ENCODE peak calls at places on chromosomes 4 and X, in seven cellular contexts. One of them, this sample, is unnamed.

GRCh38 chrX:21838937-21839333 is 482 bp upstream of the MBTPS2 start:
- DNase-seq in cardiac muscle cell: peak
- DNase-seq in pancreas: no peak
- DNase-seq in epithelial cell of esophagus: peak
- DNase-seq in colonic mucosa: no peak
- DNase-seq in cardiac fibroblast: peak
- DNase-seq in thoracic aorta: no peak
- DNase-seq in this sample: peak

GRCh38 chr4:8509311-8509950 is 68.9 kb downstream of the TRMT44 start:
- DNase-seq in cardiac muscle cell: no peak
- DNase-seq in pancreas: peak
- DNase-seq in epithelial cell of esophagus: no peak
- DNase-seq in colonic mucosa: no peak
- DNase-seq in cardiac fibroblast: no peak
- DNase-seq in thoracic aorta: no peak
- DNase-seq in this sample: no peak

GRCh38 chr4:21885770-21886169 is 62.8 kb downstream of the KCNIP4 start:
- DNase-seq in cardiac muscle cell: no peak
- DNase-seq in pancreas: no peak
- DNase-seq in epithelial cell of esophagus: no peak
- DNase-seq in colonic mucosa: no peak
- DNase-seq in cardiac fibroblast: peak
- DNase-seq in thoracic aorta: no peak
- DNase-seq in this sample: no peak

GRCh38 chrX:148380614-148381561 is 119.5 kb upstream of the AFF2 start:
- DNase-seq in cardiac muscle cell: no peak
- DNase-seq in pancreas: no peak
- DNase-seq in epithelial cell of esophagus: no peak
- DNase-seq in colonic mucosa: no peak
- DNase-seq in cardiac fibroblast: no peak
- DNase-seq in thoracic aorta: no peak
- DNase-seq in this sample: peak

GRCh38 chr4:154908168-154908567 is 127.1 kb downstream of the RBM46 start:
- DNase-seq in cardiac muscle cell: no peak
- DNase-seq in pancreas: no peak
- DNase-seq in epithelial cell of esophagus: peak
- DNase-seq in colonic mucosa: no peak
- DNase-seq in cardiac fibroblast: peak
- DNase-seq in thoracic aorta: no peak
- DNase-seq in this sample: peak

GRCh38 chr4:128220286-128221235 is 67.1 kb downstream of the PGRMC2 start:
- DNase-seq in cardiac muscle cell: peak
- DNase-seq in pancreas: no peak
- DNase-seq in epithelial cell of esophagus: peak
- DNase-seq in colonic mucosa: no peak
- DNase-seq in cardiac fibroblast: peak
- DNase-seq in thoracic aorta: no peak
- DNase-seq in this sample: peak

GRCh38 chr4:110653602-110654253 is 30.9 kb upstream of the PITX2 start:
- DNase-seq in cardiac muscle cell: no peak
- DNase-seq in pancreas: no peak
- DNase-seq in epithelial cell of esophagus: no peak
- DNase-seq in colonic mucosa: no peak
- DNase-seq in cardiac fibroblast: no peak
- DNase-seq in thoracic aorta: no peak
- DNase-seq in this sample: no peak

GRCh38 chr4:4585012-4585670 is 43.3 kb upstream of the STX18 start:
- DNase-seq in cardiac muscle cell: peak
- DNase-seq in pancreas: no peak
- DNase-seq in epithelial cell of esophagus: peak
- DNase-seq in colonic mucosa: no peak
- DNase-seq in cardiac fibroblast: peak
- DNase-seq in thoracic aorta: no peak
- DNase-seq in this sample: peak

GRCh38 chrX:776529-777230 is 146.1 kb downstream of the SHOX start:
- DNase-seq in cardiac muscle cell: no peak
- DNase-seq in pancreas: no peak
- DNase-seq in epithelial cell of esophagus: no peak
- DNase-seq in colonic mucosa: no peak
- DNase-seq in cardiac fibroblast: no peak
- DNase-seq in thoracic aorta: no peak
- DNase-seq in this sample: no peak

GRCh38 chr4:170610464-170610863 is 520.7 kb upstream of the AADAT start:
- DNase-seq in cardiac muscle cell: no peak
- DNase-seq in pancreas: no peak
- DNase-seq in epithelial cell of esophagus: no peak
- DNase-seq in colonic mucosa: no peak
- DNase-seq in cardiac fibroblast: peak
- DNase-seq in thoracic aorta: no peak
- DNase-seq in this sample: no peak

GRCh38 chr4:70721747-70722146 is at the start of gene RUFY3:
- DNase-seq in cardiac muscle cell: peak
- DNase-seq in pancreas: no peak
- DNase-seq in epithelial cell of esophagus: no peak
- DNase-seq in colonic mucosa: no peak
- DNase-seq in cardiac fibroblast: peak
- DNase-seq in thoracic aorta: no peak
- DNase-seq in this sample: no peak

GRCh38 chr4:42339935-42340406 is 57.3 kb upstream of the SHISA3 start:
- DNase-seq in cardiac muscle cell: peak
- DNase-seq in pancreas: no peak
- DNase-seq in epithelial cell of esophagus: no peak
- DNase-seq in colonic mucosa: no peak
- DNase-seq in cardiac fibroblast: peak
- DNase-seq in thoracic aorta: no peak
- DNase-seq in this sample: no peak

GRCh38 chr4:150699599-150699998 is 117.6 kb downstream of the MAB21L2 start:
- DNase-seq in cardiac muscle cell: no peak
- DNase-seq in pancreas: no peak
- DNase-seq in epithelial cell of esophagus: peak
- DNase-seq in colonic mucosa: no peak
- DNase-seq in cardiac fibroblast: no peak
- DNase-seq in thoracic aorta: no peak
- DNase-seq in this sample: no peak

GRCh38 chrX:39399387-39399786 is 598.1 kb downstream of the MID1IP1 start:
- DNase-seq in cardiac muscle cell: no peak
- DNase-seq in pancreas: no peak
- DNase-seq in epithelial cell of esophagus: no peak
- DNase-seq in colonic mucosa: no peak
- DNase-seq in cardiac fibroblast: no peak
- DNase-seq in thoracic aorta: no peak
- DNase-seq in this sample: no peak

GRCh38 chr4:186634591-186635128 is 79.3 kb upstream of the MTNR1A start:
- DNase-seq in cardiac muscle cell: no peak
- DNase-seq in pancreas: no peak
- DNase-seq in epithelial cell of esophagus: no peak
- DNase-seq in colonic mucosa: no peak
- DNase-seq in cardiac fibroblast: no peak
- DNase-seq in thoracic aorta: no peak
- DNase-seq in this sample: no peak

GRCh38 chrX:49754238-49754857 is 58.6 kb upstream of the PAGE1 start:
- DNase-seq in cardiac muscle cell: peak
- DNase-seq in pancreas: no peak
- DNase-seq in epithelial cell of esophagus: peak
- DNase-seq in colonic mucosa: peak
- DNase-seq in cardiac fibroblast: peak
- DNase-seq in thoracic aorta: no peak
- DNase-seq in this sample: peak

GRCh38 chrX:149568701-149569296 is 18.5 kb downstream of the MAGEA9B start:
- DNase-seq in cardiac muscle cell: no peak
- DNase-seq in pancreas: no peak
- DNase-seq in epithelial cell of esophagus: no peak
- DNase-seq in colonic mucosa: no peak
- DNase-seq in cardiac fibroblast: no peak
- DNase-seq in thoracic aorta: no peak
- DNase-seq in this sample: no peak

GRCh38 chr4:99029852-99030251 is 34.3 kb downstream of the METAP1 start:
- DNase-seq in cardiac muscle cell: no peak
- DNase-seq in pancreas: no peak
- DNase-seq in epithelial cell of esophagus: no peak
- DNase-seq in colonic mucosa: no peak
- DNase-seq in cardiac fibroblast: no peak
- DNase-seq in thoracic aorta: no peak
- DNase-seq in this sample: no peak

GRCh38 chr4:166827167-166827566 is 407.1 kb downstream of the SPOCK3 start:
- DNase-seq in cardiac muscle cell: no peak
- DNase-seq in pancreas: no peak
- DNase-seq in epithelial cell of esophagus: no peak
- DNase-seq in colonic mucosa: peak
- DNase-seq in cardiac fibroblast: no peak
- DNase-seq in thoracic aorta: no peak
- DNase-seq in this sample: no peak

GRCh38 chr4:10893417-10893816 is 208.8 kb upstream of the CLNK start:
- DNase-seq in cardiac muscle cell: peak
- DNase-seq in pancreas: no peak
- DNase-seq in epithelial cell of esophagus: peak
- DNase-seq in colonic mucosa: no peak
- DNase-seq in cardiac fibroblast: no peak
- DNase-seq in thoracic aorta: no peak
- DNase-seq in this sample: peak

GRCh38 chr4:7571001-7571400 is 136.3 kb upstream of the PSAPL1 start:
- DNase-seq in cardiac muscle cell: no peak
- DNase-seq in pancreas: no peak
- DNase-seq in epithelial cell of esophagus: no peak
- DNase-seq in colonic mucosa: no peak
- DNase-seq in cardiac fibroblast: no peak
- DNase-seq in thoracic aorta: no peak
- DNase-seq in this sample: no peak

GRCh38 chr4:179836179-179837075 is 2394.2 kb upstream of the AGA start:
- DNase-seq in cardiac muscle cell: peak
- DNase-seq in pancreas: no peak
- DNase-seq in epithelial cell of esophagus: no peak
- DNase-seq in colonic mucosa: no peak
- DNase-seq in cardiac fibroblast: peak
- DNase-seq in thoracic aorta: no peak
- DNase-seq in this sample: no peak

GRCh38 chr4:74158561-74159396 is 861 bp downstream of the MTHFD2L start:
- DNase-seq in cardiac muscle cell: peak
- DNase-seq in pancreas: no peak
- DNase-seq in epithelial cell of esophagus: peak
- DNase-seq in colonic mucosa: no peak
- DNase-seq in cardiac fibroblast: peak
- DNase-seq in thoracic aorta: no peak
- DNase-seq in this sample: peak

GRCh38 chr4:2432991-2433530 is 14.3 kb downstream of the CFAP99 start:
- DNase-seq in cardiac muscle cell: peak
- DNase-seq in pancreas: no peak
- DNase-seq in epithelial cell of esophagus: no peak
- DNase-seq in colonic mucosa: no peak
- DNase-seq in cardiac fibroblast: peak
- DNase-seq in thoracic aorta: no peak
- DNase-seq in this sample: peak

GRCh38 chr4:184857446-184858121 is 31.8 kb upstream of the ACSL1 start:
- DNase-seq in cardiac muscle cell: no peak
- DNase-seq in pancreas: no peak
- DNase-seq in epithelial cell of esophagus: no peak
- DNase-seq in colonic mucosa: no peak
- DNase-seq in cardiac fibroblast: no peak
- DNase-seq in thoracic aorta: no peak
- DNase-seq in this sample: no peak

GRCh38 chr4:4256799-4257198 is 8.8 kb upstream of the TMEM128 start:
- DNase-seq in cardiac muscle cell: no peak
- DNase-seq in pancreas: no peak
- DNase-seq in epithelial cell of esophagus: no peak
- DNase-seq in colonic mucosa: no peak
- DNase-seq in cardiac fibroblast: peak
- DNase-seq in thoracic aorta: no peak
- DNase-seq in this sample: peak

GRCh38 chr4:122874194-122874593 is 47.6 kb downstream of the FGF2 start:
- DNase-seq in cardiac muscle cell: peak
- DNase-seq in pancreas: no peak
- DNase-seq in epithelial cell of esophagus: peak
- DNase-seq in colonic mucosa: no peak
- DNase-seq in cardiac fibroblast: peak
- DNase-seq in thoracic aorta: no peak
- DNase-seq in this sample: peak

DNA sequence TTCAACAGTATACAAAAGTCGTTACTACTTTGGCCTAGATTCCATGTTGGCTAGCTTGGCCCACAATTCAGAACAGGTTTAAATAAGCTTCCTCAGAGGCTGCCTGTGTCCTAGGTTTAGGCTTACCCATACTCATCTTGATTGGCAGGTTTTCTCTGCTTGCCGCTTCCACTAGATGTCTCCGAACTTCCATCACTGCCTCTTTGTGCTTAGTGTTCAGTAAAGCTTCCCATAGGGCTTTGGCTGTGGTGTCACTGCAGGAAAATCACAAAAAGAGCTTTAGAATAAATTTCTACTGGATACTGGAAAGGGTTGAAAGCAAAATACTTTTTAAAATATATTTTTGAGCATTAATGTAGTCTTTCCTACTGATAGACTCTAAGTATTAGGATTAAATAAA is 52.4 kb downstream of the SCFD2 start:
- DNase-seq in cardiac muscle cell: peak
- DNase-seq in pancreas: no peak
- DNase-seq in epithelial cell of esophagus: peak
- DNase-seq in colonic mucosa: no peak
- DNase-seq in cardiac fibroblast: peak
- DNase-seq in thoracic aorta: no peak
- DNase-seq in this sample: peak
- TF ChIP-seq CTCF in cardiac muscle cell: peak
- TF ChIP-seq CTCF in pancreas: no peak
- TF ChIP-seq CTCF in epithelial cell of esophagus: peak
- TF ChIP-seq CTCF in colonic mucosa: no peak
- TF ChIP-seq CTCF in cardiac fibroblast: peak
- TF ChIP-seq CTCF in thoracic aorta: no peak
- TF ChIP-seq CTCF in this sample: no peak

GRCh38 chr4:142637654-142638053 is 208.4 kb downstream of the INPP4B start:
- DNase-seq in cardiac muscle cell: no peak
- DNase-seq in pancreas: no peak
- DNase-seq in epithelial cell of esophagus: no peak
- DNase-seq in colonic mucosa: no peak
- DNase-seq in cardiac fibroblast: no peak
- DNase-seq in thoracic aorta: no peak
- DNase-seq in this sample: no peak
- TF ChIP-seq CTCF in cardiac muscle cell: no peak
- TF ChIP-seq CTCF in pancreas: no peak
- TF ChIP-seq CTCF in epithelial cell of esophagus: no peak
- TF ChIP-seq CTCF in colonic mucosa: no peak
- TF ChIP-seq CTCF in cardiac fibroblast: no peak
- TF ChIP-seq CTCF in thoracic aorta: no peak
- TF ChIP-seq CTCF in this sample: no peak

GRCh38 chr4:108170729-108171540 is 2.2 kb upstream of the LEF1 start:
- DNase-seq in cardiac muscle cell: no peak
- DNase-seq in pancreas: no peak
- DNase-seq in epithelial cell of esophagus: no peak
- DNase-seq in colonic mucosa: no peak
- DNase-seq in cardiac fibroblast: no peak
- DNase-seq in thoracic aorta: no peak
- DNase-seq in this sample: no peak
- TF ChIP-seq CTCF in cardiac muscle cell: no peak
- TF ChIP-seq CTCF in pancreas: no peak
- TF ChIP-seq CTCF in epithelial cell of esophagus: no peak
- TF ChIP-seq CTCF in colonic mucosa: no peak
- TF ChIP-seq CTCF in cardiac fibroblast: no peak
- TF ChIP-seq CTCF in thoracic aorta: no peak
- TF ChIP-seq CTCF in this sample: no peak

DNA sequence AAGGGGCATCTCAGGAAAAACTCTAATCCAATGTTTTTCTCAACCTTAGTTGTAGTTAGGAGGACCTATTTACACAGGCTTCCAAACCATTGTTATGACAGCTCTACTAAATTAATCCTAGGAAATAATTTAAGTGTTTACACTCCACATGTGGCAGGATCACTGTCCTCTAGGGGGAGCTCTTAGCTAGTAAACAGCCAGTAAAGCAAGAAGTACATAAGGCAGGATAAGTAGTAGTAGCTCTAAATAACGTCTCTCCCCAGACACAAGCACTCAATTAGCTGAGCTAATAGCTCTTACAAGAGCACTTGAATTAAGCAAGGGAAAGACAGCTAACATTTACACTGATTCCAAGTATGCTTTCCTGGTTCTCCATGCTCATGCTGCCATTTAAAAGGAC is 37.3 kb downstream of the NUDT11 start:
- DNase-seq in cardiac muscle cell: peak
- DNase-seq in pancreas: no peak
- DNase-seq in epithelial cell of esophagus: peak
- DNase-seq in colonic mucosa: peak
- DNase-seq in cardiac fibroblast: peak
- DNase-seq in thoracic aorta: no peak
- DNase-seq in this sample: peak
- TF ChIP-seq CTCF in cardiac muscle cell: peak
- TF ChIP-seq CTCF in pancreas: no peak
- TF ChIP-seq CTCF in epithelial cell of esophagus: peak
- TF ChIP-seq CTCF in colonic mucosa: peak
- TF ChIP-seq CTCF in cardiac fibroblast: peak
- TF ChIP-seq CTCF in thoracic aorta: no peak
- TF ChIP-seq CTCF in this sample: peak

This sample was measured in MCF 10A.